ENCODE peak calls at places on chromosomes 16 and 17, in nine cellular contexts. One of them, this sample, is unnamed. For H3K27me3 and H3K4me1, the result is how much of the 10 kb centered on the place peaks cover.

GRCh38 chr16:4615389-4616046 is 830 bp upstream of the UBALD1 start:
- DNase-seq in breast epithelium: no peak
- DNase-seq in sigmoid colon: no peak
- DNase-seq in SJCRH30: no peak
- DNase-seq in GM23248: no peak
- DNase-seq in stomach: no peak
- DNase-seq in upper lobe of left lung: no peak
- DNase-seq in CD8-positive, alpha-beta T cell: no peak
- DNase-seq in pancreas: peak
- DNase-seq in this sample: no peak

GRCh38 chr17:40524243-40524965 is 23.0 kb upstream of the TNS4 start:
- DNase-seq in breast epithelium: peak
- DNase-seq in sigmoid colon: no peak
- DNase-seq in SJCRH30: peak
- DNase-seq in GM23248: no peak
- DNase-seq in stomach: no peak
- DNase-seq in upper lobe of left lung: no peak
- DNase-seq in CD8-positive, alpha-beta T cell: no peak
- DNase-seq in pancreas: no peak
- DNase-seq in this sample: peak

GRCh38 chr16:75957870-75958269 is 231.6 kb upstream of the CPHXL start:
- DNase-seq in breast epithelium: no peak
- DNase-seq in sigmoid colon: no peak
- DNase-seq in SJCRH30: no peak
- DNase-seq in GM23248: no peak
- DNase-seq in stomach: no peak
- DNase-seq in upper lobe of left lung: no peak
- DNase-seq in CD8-positive, alpha-beta T cell: no peak
- DNase-seq in pancreas: no peak
- DNase-seq in this sample: no peak

GRCh38 chr17:13671771-13672170 is 70.0 kb upstream of the HS3ST3A1 start:
- DNase-seq in breast epithelium: no peak
- DNase-seq in sigmoid colon: no peak
- DNase-seq in SJCRH30: peak
- DNase-seq in GM23248: peak
- DNase-seq in stomach: no peak
- DNase-seq in upper lobe of left lung: no peak
- DNase-seq in CD8-positive, alpha-beta T cell: no peak
- DNase-seq in pancreas: no peak
- DNase-seq in this sample: no peak

GRCh38 chr16:67822511-67822910 is 15.8 kb downstream of the TSNAXIP1 start:
- DNase-seq in breast epithelium: no peak
- DNase-seq in sigmoid colon: no peak
- DNase-seq in SJCRH30: no peak
- DNase-seq in GM23248: peak
- DNase-seq in stomach: no peak
- DNase-seq in upper lobe of left lung: no peak
- DNase-seq in CD8-positive, alpha-beta T cell: no peak
- DNase-seq in pancreas: no peak
- DNase-seq in this sample: no peak

GRCh38 chr16:10688291-10688690 is 6.4 kb downstream of the TEKT5 start:
- DNase-seq in breast epithelium: no peak
- DNase-seq in sigmoid colon: no peak
- DNase-seq in SJCRH30: no peak
- DNase-seq in GM23248: no peak
- DNase-seq in stomach: peak
- DNase-seq in upper lobe of left lung: peak
- DNase-seq in CD8-positive, alpha-beta T cell: no peak
- DNase-seq in pancreas: peak
- DNase-seq in this sample: no peak

GRCh38 chr17:56185491-56185890 is 32.2 kb downstream of the ANKFN1 start:
- DNase-seq in breast epithelium: no peak
- DNase-seq in sigmoid colon: no peak
- DNase-seq in SJCRH30: no peak
- DNase-seq in GM23248: peak
- DNase-seq in stomach: no peak
- DNase-seq in upper lobe of left lung: no peak
- DNase-seq in CD8-positive, alpha-beta T cell: no peak
- DNase-seq in pancreas: no peak
- DNase-seq in this sample: no peak

GRCh38 chr16:19833581-19833980 is 51.1 kb downstream of the GPRC5B start:
- DNase-seq in breast epithelium: no peak
- DNase-seq in sigmoid colon: no peak
- DNase-seq in SJCRH30: no peak
- DNase-seq in GM23248: no peak
- DNase-seq in stomach: no peak
- DNase-seq in upper lobe of left lung: no peak
- DNase-seq in CD8-positive, alpha-beta T cell: no peak
- DNase-seq in pancreas: no peak
- DNase-seq in this sample: no peak

GRCh38 chr17:35051579-35052239 is 11.8 kb downstream of the RFFL start:
- DNase-seq in breast epithelium: no peak
- DNase-seq in sigmoid colon: no peak
- DNase-seq in SJCRH30: no peak
- DNase-seq in GM23248: peak
- DNase-seq in stomach: no peak
- DNase-seq in upper lobe of left lung: no peak
- DNase-seq in CD8-positive, alpha-beta T cell: no peak
- DNase-seq in pancreas: no peak
- DNase-seq in this sample: no peak

GRCh38 chr17:31758646-31759045 is 100.4 kb downstream of the COPRS start:
- DNase-seq in breast epithelium: no peak
- DNase-seq in sigmoid colon: no peak
- DNase-seq in SJCRH30: no peak
- DNase-seq in GM23248: peak
- DNase-seq in stomach: no peak
- DNase-seq in upper lobe of left lung: no peak
- DNase-seq in CD8-positive, alpha-beta T cell: no peak
- DNase-seq in pancreas: no peak
- DNase-seq in this sample: no peak

GRCh38 chr17:81217531-81217930 is 5.2 kb downstream of the CEP131 start:
- DNase-seq in breast epithelium: no peak
- DNase-seq in sigmoid colon: no peak
- DNase-seq in SJCRH30: peak
- DNase-seq in GM23248: no peak
- DNase-seq in stomach: no peak
- DNase-seq in upper lobe of left lung: no peak
- DNase-seq in CD8-positive, alpha-beta T cell: no peak
- DNase-seq in pancreas: no peak
- DNase-seq in this sample: no peak

GRCh38 chr17:46883871-46884270 is 32.5 kb downstream of the WNT9B start:
- DNase-seq in breast epithelium: no peak
- DNase-seq in sigmoid colon: no peak
- DNase-seq in SJCRH30: no peak
- DNase-seq in GM23248: no peak
- DNase-seq in stomach: no peak
- DNase-seq in upper lobe of left lung: no peak
- DNase-seq in CD8-positive, alpha-beta T cell: no peak
- DNase-seq in pancreas: no peak
- DNase-seq in this sample: no peak

GRCh38 chr17:56629450-56630187 is 36.1 kb downstream of the NOG start:
- DNase-seq in breast epithelium: no peak
- DNase-seq in sigmoid colon: no peak
- DNase-seq in SJCRH30: peak
- DNase-seq in GM23248: peak
- DNase-seq in stomach: no peak
- DNase-seq in upper lobe of left lung: no peak
- DNase-seq in CD8-positive, alpha-beta T cell: no peak
- DNase-seq in pancreas: no peak
- DNase-seq in this sample: no peak

GRCh38 chr16:14399397-14400284 is 230.4 kb downstream of the PARN start:
- DNase-seq in breast epithelium: no peak
- DNase-seq in sigmoid colon: peak
- DNase-seq in SJCRH30: peak
- DNase-seq in GM23248: peak
- DNase-seq in stomach: no peak
- DNase-seq in upper lobe of left lung: no peak
- DNase-seq in CD8-positive, alpha-beta T cell: no peak
- DNase-seq in pancreas: no peak
- DNase-seq in this sample: no peak

GRCh38 chr17:57466042-57466471 is 209.7 kb downstream of the MSI2 start:
- DNase-seq in breast epithelium: no peak
- DNase-seq in sigmoid colon: no peak
- DNase-seq in SJCRH30: no peak
- DNase-seq in GM23248: no peak
- DNase-seq in stomach: no peak
- DNase-seq in upper lobe of left lung: no peak
- DNase-seq in CD8-positive, alpha-beta T cell: no peak
- DNase-seq in pancreas: no peak
- DNase-seq in this sample: no peak

GRCh38 chr17:2365132-2365531 is 27.8 kb downstream of the SGSM2 start:
- DNase-seq in breast epithelium: no peak
- DNase-seq in sigmoid colon: peak
- DNase-seq in SJCRH30: no peak
- DNase-seq in GM23248: no peak
- DNase-seq in stomach: no peak
- DNase-seq in upper lobe of left lung: no peak
- DNase-seq in CD8-positive, alpha-beta T cell: no peak
- DNase-seq in pancreas: no peak
- DNase-seq in this sample: peak

GRCh38 chr16:35910409-35910808 is 2451.0 kb downstream of the TP53TG3F start:
- DNase-seq in breast epithelium: no peak
- DNase-seq in sigmoid colon: no peak
- DNase-seq in SJCRH30: no peak
- DNase-seq in GM23248: no peak
- DNase-seq in stomach: no peak
- DNase-seq in upper lobe of left lung: no peak
- DNase-seq in CD8-positive, alpha-beta T cell: no peak
- DNase-seq in pancreas: no peak
- DNase-seq in this sample: no peak

GRCh38 chr17:49016775-49017463 is 19.7 kb downstream of the IGF2BP1 start:
- DNase-seq in breast epithelium: no peak
- DNase-seq in sigmoid colon: no peak
- DNase-seq in SJCRH30: no peak
- DNase-seq in GM23248: peak
- DNase-seq in stomach: peak
- DNase-seq in upper lobe of left lung: no peak
- DNase-seq in CD8-positive, alpha-beta T cell: no peak
- DNase-seq in pancreas: peak
- DNase-seq in this sample: peak

GRCh38 chr16:15827299-15827698 is 29.5 kb downstream of the MYH11 start:
- DNase-seq in breast epithelium: no peak
- DNase-seq in sigmoid colon: peak
- DNase-seq in SJCRH30: no peak
- DNase-seq in GM23248: no peak
- DNase-seq in stomach: no peak
- DNase-seq in upper lobe of left lung: no peak
- DNase-seq in CD8-positive, alpha-beta T cell: no peak
- DNase-seq in pancreas: no peak
- DNase-seq in this sample: no peak
- H3K27me3 ChIP-seq in breast epithelium: under half
- H3K27me3 ChIP-seq in sigmoid colon: under half
- H3K27me3 ChIP-seq in SJCRH30: under half
- H3K27me3 ChIP-seq in GM23248: under half
- H3K27me3 ChIP-seq in stomach: under half
- H3K27me3 ChIP-seq in upper lobe of left lung: under half
- H3K27me3 ChIP-seq in CD8-positive, alpha-beta T cell: under half
- H3K27me3 ChIP-seq in pancreas: under half
- H3K27me3 ChIP-seq in this sample: under half

GRCh38 chr17:43855061-43855460 is 8.1 kb downstream of the CD300LG start:
- DNase-seq in breast epithelium: no peak
- DNase-seq in sigmoid colon: no peak
- DNase-seq in SJCRH30: no peak
- DNase-seq in GM23248: no peak
- DNase-seq in stomach: no peak
- DNase-seq in upper lobe of left lung: no peak
- DNase-seq in CD8-positive, alpha-beta T cell: no peak
- DNase-seq in pancreas: no peak
- DNase-seq in this sample: no peak
- H3K27ac ChIP-seq in breast epithelium: no peak
- H3K27ac ChIP-seq in sigmoid colon: no peak
- H3K27ac ChIP-seq in SJCRH30: no peak
- H3K27ac ChIP-seq in GM23248: no peak
- H3K27ac ChIP-seq in stomach: no peak
- H3K27ac ChIP-seq in upper lobe of left lung: no peak
- H3K27ac ChIP-seq in CD8-positive, alpha-beta T cell: no peak
- H3K27ac ChIP-seq in pancreas: no peak
- H3K27ac ChIP-seq in this sample: no peak

GRCh38 chr16:47967374-47967773 is 188.4 kb downstream of the ABCC12 start:
- DNase-seq in breast epithelium: no peak
- DNase-seq in sigmoid colon: no peak
- DNase-seq in SJCRH30: no peak
- DNase-seq in GM23248: no peak
- DNase-seq in stomach: no peak
- DNase-seq in upper lobe of left lung: no peak
- DNase-seq in CD8-positive, alpha-beta T cell: no peak
- DNase-seq in pancreas: no peak
- DNase-seq in this sample: no peak

GRCh38 chr16:47970291-47970931 is 185.4 kb downstream of the ABCC12 start:
- DNase-seq in breast epithelium: no peak
- DNase-seq in sigmoid colon: no peak
- DNase-seq in SJCRH30: peak
- DNase-seq in GM23248: peak
- DNase-seq in stomach: no peak
- DNase-seq in upper lobe of left lung: no peak
- DNase-seq in CD8-positive, alpha-beta T cell: no peak
- DNase-seq in pancreas: no peak
- DNase-seq in this sample: no peak

GRCh38 chr16:47966325-47966724 is 189.5 kb downstream of the ABCC12 start:
- DNase-seq in breast epithelium: no peak
- DNase-seq in sigmoid colon: no peak
- DNase-seq in SJCRH30: no peak
- DNase-seq in GM23248: no peak
- DNase-seq in stomach: no peak
- DNase-seq in upper lobe of left lung: no peak
- DNase-seq in CD8-positive, alpha-beta T cell: no peak
- DNase-seq in pancreas: no peak
- DNase-seq in this sample: no peak

GRCh38 chr16:47971225-47971624 is 184.6 kb downstream of the ABCC12 start:
- DNase-seq in breast epithelium: no peak
- DNase-seq in sigmoid colon: no peak
- DNase-seq in SJCRH30: no peak
- DNase-seq in GM23248: no peak
- DNase-seq in stomach: no peak
- DNase-seq in upper lobe of left lung: no peak
- DNase-seq in CD8-positive, alpha-beta T cell: no peak
- DNase-seq in pancreas: no peak
- DNase-seq in this sample: no peak

DNA sequence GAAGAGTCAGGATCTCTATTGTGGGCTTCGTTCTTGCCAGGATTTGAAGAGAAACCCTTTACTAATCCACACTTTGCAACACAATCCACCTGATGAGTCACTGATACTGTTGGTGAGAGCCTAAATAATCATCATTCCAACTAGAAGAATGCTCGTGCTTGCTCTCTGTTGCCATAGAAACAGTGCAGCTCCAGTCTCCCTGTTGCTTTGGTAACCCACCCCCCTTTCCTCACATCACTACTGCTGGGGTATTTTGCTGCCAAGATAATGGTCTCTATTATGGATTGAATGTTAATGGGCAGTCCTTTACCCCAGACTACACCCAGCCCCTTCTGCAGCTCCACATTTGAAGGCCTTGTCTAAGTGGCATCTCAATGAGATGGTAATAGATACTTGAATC is 190.4 kb downstream of the ABCC12 start:
- DNase-seq in breast epithelium: no peak
- DNase-seq in sigmoid colon: no peak
- DNase-seq in SJCRH30: no peak
- DNase-seq in GM23248: no peak
- DNase-seq in stomach: no peak
- DNase-seq in upper lobe of left lung: no peak
- DNase-seq in CD8-positive, alpha-beta T cell: no peak
- DNase-seq in pancreas: no peak
- DNase-seq in this sample: no peak
- H3K4me1 ChIP-seq in breast epithelium: under half
- H3K4me1 ChIP-seq in sigmoid colon: under half
- H3K4me1 ChIP-seq in SJCRH30: under half
- H3K4me1 ChIP-seq in GM23248: under half
- H3K4me1 ChIP-seq in stomach: under half
- H3K4me1 ChIP-seq in upper lobe of left lung: under half
- H3K4me1 ChIP-seq in CD8-positive, alpha-beta T cell: under half
- H3K4me1 ChIP-seq in pancreas: under half
- H3K4me1 ChIP-seq in this sample: under half

GRCh38 chr17:79821331-79822095 is 17.7 kb downstream of the CBX4 start:
- DNase-seq in breast epithelium: no peak
- DNase-seq in sigmoid colon: no peak
- DNase-seq in SJCRH30: no peak
- DNase-seq in GM23248: no peak
- DNase-seq in stomach: no peak
- DNase-seq in upper lobe of left lung: no peak
- DNase-seq in CD8-positive, alpha-beta T cell: no peak
- DNase-seq in pancreas: no peak
- DNase-seq in this sample: no peak
- H3K27me3 ChIP-seq in breast epithelium: under half
- H3K27me3 ChIP-seq in sigmoid colon: under half
- H3K27me3 ChIP-seq in SJCRH30: under half
- H3K27me3 ChIP-seq in GM23248: under half
- H3K27me3 ChIP-seq in stomach: under half
- H3K27me3 ChIP-seq in upper lobe of left lung: under half
- H3K27me3 ChIP-seq in CD8-positive, alpha-beta T cell: under half
- H3K27me3 ChIP-seq in pancreas: under half
- H3K27me3 ChIP-seq in this sample: under half

This sample was measured in RWPE2.